ENCODE peak calls at places on chromosomes 12 and 14, in four cellular contexts. Y, S, A and M are unnamed samples.

GRCh38 chr12:108803428-108804105 is 53.8 kb downstream of the SSH1 start:
- DNase-seq in Y (peak; percentile 69), S (peak; percentile 82), A (peak; percentile 57), M (peak; percentile 55)

GRCh38 chr12:115001538-115001937 is 317.6 kb upstream of the TBX3 start:
- DNase-seq in Y (no peak), S (no peak), A (no peak), M (no peak)

GRCh38 chr14:58659846-58660245 is 22.1 kb downstream of the DACT1 start:
- DNase-seq in Y (no peak), S (no peak), A (no peak), M (no peak)

GRCh38 chr12:124871297-124871696 is 7.6 kb upstream of the SCARB1 start:
- DNase-seq in Y (no peak), S (no peak), A (no peak), M (no peak)

GRCh38 chr12:58775396-58775795 is 144.9 kb downstream of the LRIG3 start:
- DNase-seq in Y (no peak), S (no peak), A (no peak), M (no peak)

GRCh38 chr14:68232643-68233055 is 413.1 kb downstream of the RAD51B start:
- DNase-seq in Y (no peak), S (peak; percentile 95), A (no peak), M (no peak)

GRCh38 chr12:104615048-104615561 is 158.4 kb downstream of the CHST11 start:
- DNase-seq in Y (no peak), S (no peak), A (no peak), M (no peak)

GRCh38 chr14:106845286-106846087 is 1319.1 kb downstream of the TMEM121 start:
- DNase-seq in Y (peak; percentile 47), S (peak; percentile 65), A (no peak), M (peak; percentile 69)

GRCh38 chr12:3492868-3493224 is 1.8 kb downstream of the PRMT8 start:
- DNase-seq in Y (no peak), S (no peak), A (no peak), M (no peak)

GRCh38 chr12:49783917-49784676 is 42.7 kb downstream of the TMBIM6 start:
- DNase-seq in Y (no peak), S (no peak), A (no peak), M (no peak)

GRCh38 chr14:96586056-96586455 is 83.9 kb downstream of the PAPOLA start:
- DNase-seq in Y (no peak), S (no peak), A (no peak), M (no peak)

GRCh38 chr14:38210587-38211257 is 3.0 kb downstream of the SSTR1 start:
- DNase-seq in Y (no peak), S (no peak), A (no peak), M (peak; percentile 49)

GRCh38 chr12:123892180-123892559 is 80.5 kb downstream of the CCDC92 start:
- DNase-seq in Y (no peak), S (no peak), A (no peak), M (no peak)

GRCh38 chr14:68729556-68729955 is 63.3 kb downstream of the ZFP36L1 start:
- DNase-seq in Y (no peak), S (no peak), A (no peak), M (no peak)

GRCh38 chr14:93926873-93927571 is at the start of gene FAM181A:
- DNase-seq in Y (no peak), S (no peak), A (no peak), M (no peak)

GRCh38 chr12:58443273-58443980 is 476.9 kb downstream of the LRIG3 start:
- DNase-seq in Y (no peak), S (peak; percentile 58), A (no peak), M (no peak)

GRCh38 chr14:34496679-34497513 is 34.9 kb upstream of the SPTSSA start:
- DNase-seq in Y (no peak), S (no peak), A (peak; percentile 75), M (peak; percentile 85)

GRCh38 chr14:24392327-24393098 is 6.3 kb upstream of the NYNRIN start:
- DNase-seq in Y (no peak), S (no peak), A (no peak), M (no peak)

GRCh38 chr12:111275308-111275707 is 93.6 kb downstream of the PHETA1 start:
- DNase-seq in Y (no peak), S (no peak), A (no peak), M (no peak)

GRCh38 chr12:121718653-121719239 is 6.2 kb downstream of the TMEM120B start:
- DNase-seq in Y (no peak), S (peak; percentile 69), A (no peak), M (no peak)

GRCh38 chr12:93979189-93979588 is 169.2 kb upstream of the PLXNC1 start:
- DNase-seq in Y (no peak), S (peak; percentile 64), A (no peak), M (peak; percentile 53)

GRCh38 chr12:108980831-108981618 is 39.8 kb downstream of the SVOP start:
- DNase-seq in Y (no peak), S (no peak), A (peak; percentile 48), M (no peak)

GRCh38 chr14:50060871-50061663 is 55.3 kb downstream of the VCPKMT start:
- DNase-seq in Y (peak; percentile 38), S (peak; percentile 87), A (no peak), M (peak; percentile 61)

GRCh38 chr12:95848575-95849388 is 10.0 kb upstream of the SNRPF start:
- DNase-seq in Y (no peak), S (no peak), A (no peak), M (no peak)

GRCh38 chr14:81018245-81018644 is 62.8 kb downstream of the TSHR start:
- DNase-seq in Y (no peak), S (no peak), A (no peak), M (no peak)

GRCh38 chr14:99273025-99273723 is 1.2 kb upstream of the BCL11B start:
- DNase-seq in Y (no peak), S (no peak), A (no peak), M (peak; percentile 79)

GRCh38 chr14:71532349-71532748 is 399.9 kb upstream of the RGS6 start:
- DNase-seq in Y (no peak), S (no peak), A (no peak), M (no peak)

GRCh38 chr12:130589391-130590317 is 126.4 kb downstream of the RIMBP2 start:
- DNase-seq in Y (no peak), S (peak; percentile 5), A (no peak), M (no peak)

GRCh38 chr14:22105643-22106042 is 432.0 kb upstream of the OR4E1 start:
- DNase-seq in Y (no peak), S (no peak), A (no peak), M (no peak)

GRCh38 chr12:50257226-50258166 is 25.8 kb downstream of the LIMA1 start:
- DNase-seq in Y (no peak), S (peak; percentile 18), A (no peak), M (no peak)

GRCh38 chr14:54133896-54134295 is 177.3 kb upstream of the BMP4 start:
- DNase-seq in Y (no peak), S (no peak), A (no peak), M (peak; percentile 44)

GRCh38 chr12:49952396-49953055 is 2.0 kb downstream of the AQP2 start:
- DNase-seq in Y (no peak), S (no peak), A (no peak), M (peak; percentile 6)

GRCh38 chr14:105909046-105909827 is 382.9 kb downstream of the TMEM121 start:
- DNase-seq in Y (no peak), S (no peak), A (no peak), M (no peak)

GRCh38 chr12:31591308-31591901 is 469 bp upstream of the DENND5B start:
- DNase-seq in Y (no peak), S (peak; percentile 85), A (no peak), M (peak; percentile 52)

GRCh38 chr14:74620497-74620921 is 8.5 kb upstream of the LTBP2 start:
- DNase-seq in Y (peak; percentile 46), S (no peak), A (no peak), M (no peak)

GRCh38 chr12:113333877-113334785 is 778 bp downstream of the SLC8B1 start:
- DNase-seq in Y (no peak), S (no peak), A (no peak), M (peak; percentile 54)

GRCh38 chr14:61034416-61035100 is 53.5 kb downstream of the SLC38A6 start:
- DNase-seq in Y (no peak), S (peak; percentile 65), A (no peak), M (peak; percentile 23)

GRCh38 chr12:56635539-56636117 is 5.5 kb upstream of the BAZ2A start:
- DNase-seq in Y (peak; percentile 12), S (peak; percentile 52), A (no peak), M (peak; percentile 53)

GRCh38 chr12:89461649-89462612 is 62.7 kb downstream of the GALNT4 start:
- DNase-seq in Y (no peak), S (peak; percentile 64), A (no peak), M (no peak)

GRCh38 chr14:94163806-94164205 is 10.3 kb upstream of the PPP4R4 start:
- DNase-seq in Y (no peak), S (no peak), A (no peak), M (no peak)